ENCODE peak calls at places on chromosome 20, in seven cellular contexts. L is adrenal gland; J is B cell; M is CD4-positive, alpha-beta T cell; A is hepatocyte; P is AG10803; O is nephron progenitor cell. R is an unnamed sample.

GRCh38 chr20:17541996-17542395 is 10.8 kb upstream of the BFSP1 start:
- DNase-seq in L (no peak), J (no peak), M (no peak), A (no peak), P (peak; percentile 91), O (no peak), R (no peak)

GRCh38 chr20:23129256-23129655 is 43.1 kb upstream of the CD93 start:
- DNase-seq in L (no peak), J (no peak), M (no peak), A (no peak), P (no peak), O (no peak), R (no peak)

GRCh38 chr20:37243076-37243936 is 18.3 kb downstream of the GHRH start:
- DNase-seq in L (no peak), J (no peak), M (no peak), A (no peak), P (no peak), O (no peak), R (no peak)

GRCh38 chr20:55139173-55139765 is 663.9 kb downstream of the DOK5 start:
- DNase-seq in L (no peak), J (no peak), M (no peak), A (no peak), P (no peak), O (no peak), R (no peak)

GRCh38 chr20:24995741-24996448 is 3.3 kb upstream of the APMAP start:
- DNase-seq in L (peak; percentile 12), J (peak; percentile 23), M (no peak), A (no peak), P (no peak), O (no peak), R (no peak)

GRCh38 chr20:34629904-34630303 is 47.0 kb downstream of the PIGU start:
- DNase-seq in L (no peak), J (no peak), M (no peak), A (no peak), P (no peak), O (no peak), R (no peak)

GRCh38 chr20:36167826-36168634 is 13.5 kb downstream of the EPB41L1 start:
- DNase-seq in L (peak; percentile 75), J (no peak), M (no peak), A (no peak), P (peak; percentile 56), O (no peak), R (no peak)

GRCh38 chr20:59948828-59949720 is 8.9 kb downstream of the FAM217B start:
- DNase-seq in L (no peak), J (no peak), M (no peak), A (peak; percentile 69), P (peak; percentile 67), O (peak; percentile 19), R (no peak)

GRCh38 chr20:37745553-37745952 is 51.7 kb downstream of the CTNNBL1 start:
- DNase-seq in L (no peak), J (no peak), M (no peak), A (no peak), P (no peak), O (no peak), R (no peak)

DNA sequence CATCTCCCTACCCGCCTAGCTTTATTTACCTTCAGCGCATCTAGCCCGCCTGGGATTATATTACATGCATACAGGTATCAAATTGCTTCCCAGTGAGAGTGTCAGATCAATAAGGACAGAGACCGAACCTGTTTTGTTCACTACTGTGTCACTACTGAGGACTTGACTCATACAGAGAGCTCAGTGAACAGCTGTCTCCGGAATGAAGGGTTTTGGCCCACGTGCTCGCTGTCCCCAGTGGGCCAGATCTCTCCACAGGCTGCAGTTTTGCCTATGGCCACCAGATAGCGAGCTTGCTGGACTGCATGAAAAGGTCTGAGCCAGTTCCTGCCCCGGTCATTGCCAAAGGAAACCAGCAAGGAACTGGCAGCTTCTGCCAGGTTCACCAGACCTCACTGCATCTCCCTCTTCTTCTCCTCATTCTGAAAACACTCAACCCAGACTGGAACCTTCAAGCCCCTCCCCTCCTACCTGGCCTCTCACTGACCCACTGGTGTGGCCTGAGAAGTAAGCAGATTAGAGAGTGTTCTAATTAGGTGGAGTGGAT is 150.8 kb downstream of the ZMYND8 start:
- DNase-seq in L (peak; percentile 75), J (no peak), M (no peak), A (peak; percentile 49), P (peak; percentile 76), O (peak; percentile 36), R (peak; percentile 79)
- TF ChIP-seq CTCF in L (peak; percentile 69), J (no peak), M (peak; percentile 75), A (peak; percentile 36), P (peak; percentile 74), O (peak; percentile 52), R (peak; percentile 89)

GRCh38 chr20:31846793-31847138 is 1.4 kb upstream of the FOXS1 start:
- DNase-seq in L (no peak), J (no peak), M (no peak), A (no peak), P (no peak), O (no peak), R (no peak)
- TF ChIP-seq CTCF in L (no peak), J (peak; percentile 56), M (no peak), A (no peak), P (no peak), O (no peak), R (peak; percentile 26)

GRCh38 chr20:62704341-62704948 is 4.2 kb upstream of the NTSR1 start:
- DNase-seq in L (peak; percentile 96), J (no peak), M (no peak), A (peak; percentile 87), P (peak; percentile 85), O (no peak), R (peak; percentile 87)
- TF ChIP-seq CTCF in L (no peak), J (no peak), M (no peak), A (no peak), P (no peak), O (no peak), R (no peak)

DNA sequence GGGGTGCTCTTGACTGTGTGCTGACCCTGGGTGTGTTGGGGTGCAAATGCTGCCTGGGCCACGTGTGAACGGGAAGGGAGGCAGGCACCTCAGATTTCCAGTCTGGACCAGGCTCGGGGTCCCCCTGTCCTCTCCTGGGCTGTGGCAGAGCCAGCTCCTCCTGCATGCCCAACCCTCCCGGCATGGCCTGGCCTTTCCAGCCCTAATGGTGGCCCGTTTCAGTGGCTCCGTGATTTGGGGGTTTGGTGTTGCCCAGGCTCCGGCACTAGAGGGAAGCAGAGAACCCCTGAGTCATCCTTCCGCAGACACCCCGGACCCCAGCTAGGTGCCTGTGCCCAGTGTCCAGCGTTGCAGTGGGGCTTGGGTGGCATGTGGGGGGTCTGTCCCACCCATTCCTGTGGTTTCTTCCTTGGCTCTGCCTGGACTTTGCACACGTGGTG is 9.1 kb downstream of the RBM38 start:
- DNase-seq in L (no peak), J (no peak), M (no peak), A (no peak), P (no peak), O (no peak), R (no peak)
- TF ChIP-seq CTCF in L (no peak), J (peak; percentile 46), M (peak; percentile 20), A (no peak), P (no peak), O (no peak), R (peak; percentile 18)

GRCh38 chr20:43404880-43405279 is 52.8 kb upstream of the SRSF6 start:
- DNase-seq in L (no peak), J (no peak), M (no peak), A (no peak), P (no peak), O (no peak), R (no peak)

GRCh38 chr20:43409041-43409913 is 48.4 kb upstream of the SRSF6 start:
- DNase-seq in L (no peak), J (no peak), M (no peak), A (peak; percentile 35), P (peak; percentile 59), O (peak; percentile 28), R (no peak)
- TF ChIP-seq CTCF in L (peak; percentile 43), J (peak; percentile 43), M (peak; percentile 23), A (peak; percentile 57), P (peak; percentile 92), O (peak; percentile 61), R (peak; percentile 49)

GRCh38 chr20:31989030-31989645 is 21.1 kb upstream of the CCM2L start:
- DNase-seq in L (no peak), J (no peak), M (no peak), A (no peak), P (no peak), O (no peak), R (no peak)
- TF ChIP-seq CTCF in L (no peak), J (no peak), M (no peak), A (no peak), P (no peak), O (no peak), R (no peak)

GRCh38 chr20:3767434-3768341 is at the start of gene ADISSP:
- DNase-seq in L (peak; percentile 99), J (peak; percentile 97), M (peak; percentile 93), A (peak; percentile 99), P (peak; percentile 98), O (peak; percentile 96), R (peak; percentile 99)
- TF ChIP-seq CTCF in L (no peak), J (no peak), M (no peak), A (peak; percentile 18), P (peak; percentile 17), O (no peak), R (no peak)

R was measured in left ventricle myocardium inferior.